ENCODE peak calls at places on chromosomes 7 and 10, in ten cellular contexts. N is fibroblast of lung; M is A549; T is HCT116; J is stomach; U is sigmoid colon; Q is CD8-positive, alpha-beta T cell; F is osteoblast; S is kidney; X is prostate gland. A is an unnamed sample.

GRCh38 chr10:88131561-88132139 is 268.2 kb downstream of the PTEN start:
- DNase-seq in Q (no peak), T (no peak), J (peak; percentile 94), F (no peak), M (no peak), X (peak; percentile 96), U (no peak), N (peak; percentile 79), S (peak; percentile 72), A (no peak)

GRCh38 chr7:142711196-142711595 is 38.1 kb upstream of the PRSS1 start:
- DNase-seq in J (no peak), N (peak; percentile 33), X (no peak), M (no peak), U (no peak), F (no peak), T (no peak), Q (no peak), S (no peak), A (no peak)

GRCh38 chr7:79504607-79505389 is 51.3 kb upstream of the MAGI2 start:
- DNase-seq in Q (no peak), M (no peak), J (no peak), F (no peak), X (no peak), T (peak; percentile 15), U (no peak), N (peak; percentile 33), S (no peak), A (no peak)

GRCh38 chr10:1240341-1240775 is 184.2 kb downstream of the WDR37 start:
- DNase-seq in X (no peak), T (no peak), F (no peak), U (no peak), S (peak; percentile 68), N (no peak), J (no peak), M (no peak), Q (no peak), A (no peak)

GRCh38 chr7:468681-469590 is 50.7 kb downstream of the PDGFA start:
- DNase-seq in T (no peak), M (no peak), F (peak; percentile 99), S (peak; percentile 51), X (no peak), U (peak; percentile 65), J (peak; percentile 19), N (peak; percentile 63), Q (no peak), A (no peak)

GRCh38 chr7:8068892-8069686 is 100.5 kb downstream of the GLCCI1 start:
- DNase-seq in M (no peak), T (no peak), X (no peak), U (no peak), Q (no peak), S (peak; percentile 55), N (no peak), F (no peak), J (no peak), A (no peak)

GRCh38 chr7:143322646-143323343 is 6.9 kb downstream of the CLCN1 start:
- DNase-seq in T (no peak), S (no peak), U (no peak), F (peak; percentile 49), N (no peak), M (no peak), Q (no peak), J (no peak), X (no peak), A (no peak)

GRCh38 chr10:90088008-90088322 is 386.6 kb downstream of the KIF20B start:
- DNase-seq in S (no peak), J (no peak), X (no peak), M (no peak), N (no peak), T (no peak), U (no peak), Q (no peak), F (no peak), A (no peak)

GRCh38 chr7:128859232-128860157 is 3.2 kb upstream of the ATP6V1F start:
- DNase-seq in N (no peak), S (no peak), M (no peak), Q (no peak), F (peak; percentile 86), U (no peak), T (no peak), X (no peak), J (peak; percentile 51), A (no peak)

GRCh38 chr7:158695726-158696452 is 8.7 kb downstream of the NCAPG2 start:
- DNase-seq in S (no peak), T (peak; percentile 34), F (peak; percentile 89), N (peak; percentile 78), M (peak; percentile 51), Q (no peak), U (peak; percentile 83), J (peak; percentile 49), X (peak; percentile 70), A (no peak)

GRCh38 chr7:55033241-55033846 is 14.5 kb downstream of the EGFR start:
- DNase-seq in U (no peak), Q (no peak), N (no peak), S (no peak), F (no peak), T (no peak), X (no peak), J (no peak), M (no peak), A (no peak)
- TF ChIP-seq CTCF in U (no peak), Q (no peak), N (no peak), S (no peak), F (no peak), T (no peak), X (no peak), J (no peak), M (no peak), A (no peak)

GRCh38 chr10:114541081-114541833 is 116.8 kb downstream of the ABLIM1 start:
- DNase-seq in U (peak; percentile 89), J (peak; percentile 63), T (no peak), Q (peak; percentile 60), N (peak; percentile 90), F (peak; percentile 76), X (no peak), M (no peak), S (no peak), A (no peak)

GRCh38 chr10:114543456-114543855 is 114.6 kb downstream of the ABLIM1 start:
- DNase-seq in S (no peak), X (no peak), U (no peak), F (no peak), J (no peak), N (no peak), M (no peak), T (no peak), Q (no peak), A (no peak)

GRCh38 chr10:114544045-114544659 is 113.9 kb downstream of the ABLIM1 start:
- DNase-seq in Q (peak; percentile 46), S (peak; percentile 82), T (no peak), U (no peak), F (no peak), X (no peak), N (no peak), J (peak; percentile 52), M (no peak), A (peak; percentile 30)

GRCh38 chr10:114540191-114540590 is 117.9 kb downstream of the ABLIM1 start:
- DNase-seq in U (no peak), Q (no peak), N (no peak), T (no peak), M (no peak), X (no peak), S (no peak), F (no peak), J (no peak), A (no peak)

DNA sequence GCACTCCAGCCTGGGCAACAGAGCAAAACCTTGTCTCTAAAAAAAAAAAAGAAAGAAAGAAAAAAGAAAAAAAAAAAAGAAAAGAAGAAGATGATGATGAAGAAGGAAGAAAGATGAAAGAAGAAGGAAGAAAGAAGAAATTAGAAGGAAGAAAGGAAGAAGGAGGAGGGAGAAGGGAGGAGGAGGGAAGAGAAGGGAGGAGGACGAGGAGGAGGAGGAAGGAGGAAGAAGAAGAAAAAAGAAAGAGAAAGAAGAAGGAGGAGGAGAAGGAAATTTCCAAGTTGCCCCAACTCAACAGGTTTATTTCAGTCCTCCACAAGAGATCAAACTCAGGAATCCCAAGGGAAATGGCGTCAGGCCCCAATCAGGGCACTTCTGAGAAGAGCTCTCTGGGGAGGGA is 115.7 kb downstream of the ABLIM1 start:
- DNase-seq in S (no peak), U (no peak), M (no peak), X (no peak), N (no peak), Q (no peak), T (no peak), J (no peak), F (peak; percentile 50), A (no peak)
- H3K4me1 ChIP-seq in S (no peaks in the 10 kb centered on the region), U (no peaks in the 10 kb centered on the region), M (no peaks in the 10 kb centered on the region), X (no peaks in the 10 kb centered on the region), N (peaks cover 7% of the 10 kb centered on the region), Q (peaks cover 100% of the 10 kb centered on the region), T (peaks cover 10% of the 10 kb centered on the region), J (peaks cover 36% of the 10 kb centered on the region), F (peaks cover 7% of the 10 kb centered on the region), A (peaks cover 49% of the 10 kb centered on the region)

GRCh38 chr10:70822421-70822820 is 6.7 kb downstream of the SGPL1 start:
- DNase-seq in U (no peak), N (no peak), X (no peak), S (no peak), M (no peak), T (no peak), F (no peak), Q (no peak), J (no peak), A (no peak)

GRCh38 chr10:70816220-70816894 is 609 bp downstream of the SGPL1 start:
- DNase-seq in S (peak; percentile 91), M (peak; percentile 91), U (peak; percentile 86), F (peak; percentile 98), J (peak; percentile 68), T (peak; percentile 77), Q (no peak), X (peak; percentile 88), N (peak; percentile 93), A (no peak)

GRCh38 chr10:70815504-70816219 is at the start of gene SGPL1:
- DNase-seq in N (peak; percentile 74), X (peak; percentile 86), Q (peak; percentile 70), J (peak; percentile 92), F (peak; percentile 99), M (peak; percentile 93), U (peak; percentile 91), T (peak; percentile 55), S (peak; percentile 93), A (peak; percentile 20)

GRCh38 chr10:70820976-70821750 is 5.4 kb downstream of the SGPL1 start:
- DNase-seq in S (no peak), Q (no peak), N (no peak), X (no peak), J (no peak), M (no peak), F (peak; percentile 71), T (no peak), U (no peak), A (no peak)
- TF ChIP-seq CTCF in S (no peak), Q (no peak), N (no peak), X (no peak), J (no peak), M (no peak), F (no peak), T (peak; percentile 15), U (no peak), A (peak; percentile 26)

DNA sequence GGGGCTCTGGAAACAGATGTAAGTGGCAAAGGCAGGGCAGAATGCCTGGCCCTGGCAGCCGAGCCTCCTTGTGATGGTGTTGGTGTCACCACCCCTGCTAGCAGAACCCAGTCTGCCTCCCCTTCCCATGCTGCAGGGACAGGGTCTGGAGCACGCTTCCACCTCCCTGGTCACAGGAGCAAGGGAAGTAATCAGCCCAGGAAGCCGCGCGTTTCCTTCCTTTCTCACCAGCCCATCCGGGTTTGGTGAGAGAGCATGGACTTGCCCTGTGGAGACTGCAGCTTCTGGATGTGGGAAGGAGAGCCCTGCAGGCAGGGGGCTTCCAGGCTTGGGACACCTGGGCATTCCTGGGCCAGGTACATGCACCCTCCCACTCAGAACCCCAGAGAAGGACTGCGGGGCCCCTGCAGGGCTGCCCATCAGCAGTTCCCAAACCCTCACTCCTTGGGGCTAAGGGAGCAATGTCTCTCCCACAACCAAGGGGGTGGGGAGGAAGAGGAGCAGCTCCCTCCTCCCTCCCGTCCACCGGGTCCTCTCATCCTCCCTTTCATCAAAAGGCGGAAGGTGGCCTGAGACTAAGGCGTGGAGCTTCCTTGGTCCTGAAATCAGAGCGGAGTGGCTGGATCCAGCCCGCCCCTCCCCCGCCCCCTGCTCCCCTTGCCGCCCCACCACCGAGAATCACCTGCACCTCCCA is 1.8 kb downstream of the MMRN2 start:
- DNase-seq in T (no peak), U (no peak), S (peak; percentile 73), X (no peak), F (peak; percentile 56), Q (no peak), M (no peak), J (no peak), N (no peak), A (no peak)
- H3K4me1 ChIP-seq in T (peaks cover 63% of the 10 kb centered on the region), U (no peaks in the 10 kb centered on the region), S (peaks cover 13% of the 10 kb centered on the region), X (no peaks in the 10 kb centered on the region), F (peaks cover 20% of the 10 kb centered on the region), Q (peaks cover 8% of the 10 kb centered on the region), M (peaks cover 46% of the 10 kb centered on the region), J (peaks cover 32% of the 10 kb centered on the region), N (peaks cover 17% of the 10 kb centered on the region), A (peaks cover 27% of the 10 kb centered on the region)

A was measured in esophagus squamous epithelium.